ENCODE peak calls at places on chromosome 16, in eight cellular contexts. K, I, W, D, F, Y, O and L are unnamed samples.

GRCh38 chr16:86306811-86307517 is 203.4 kb upstream of the FOXF1 start:
- DNase-seq in K (no peak), I (peak; percentile 60), W (no peak), D (no peak), F (no peak), Y (no peak), O (no peak), L (no peak)

GRCh38 chr16:83615131-83615530 is 192.6 kb upstream of the HSBP1 start:
- DNase-seq in K (no peak), I (no peak), W (no peak), D (no peak), F (no peak), Y (no peak), O (no peak), L (no peak)

GRCh38 chr16:57258910-57259475 is 13.9 kb downstream of the ARL2BP start:
- DNase-seq in K (peak; percentile 19), I (no peak), W (no peak), D (no peak), F (peak; percentile 47), Y (no peak), O (no peak), L (no peak)

GRCh38 chr16:72400257-72401078 is 228.5 kb upstream of the PMFBP1 start:
- DNase-seq in K (no peak), I (peak; percentile 48), W (peak; percentile 52), D (peak; percentile 12), F (no peak), Y (peak; percentile 68), O (peak; percentile 54), L (peak; percentile 31)

GRCh38 chr16:73226675-73227074 is 178.7 kb upstream of the ZFHX3 start:
- DNase-seq in K (no peak), I (no peak), W (no peak), D (no peak), F (no peak), Y (no peak), O (no peak), L (no peak)

GRCh38 chr16:31427441-31428276 is 501 bp downstream of the COX6A2 start:
- DNase-seq in K (peak; percentile 74), I (no peak), W (no peak), D (no peak), F (peak; percentile 81), Y (no peak), O (no peak), L (no peak)

GRCh38 chr16:24966599-24966998 is 48.6 kb downstream of the ARHGAP17 start:
- DNase-seq in K (no peak), I (no peak), W (no peak), D (no peak), F (no peak), Y (no peak), O (no peak), L (no peak)

GRCh38 chr16:49597796-49598195 is 224.2 kb downstream of the C16orf78 start:
- DNase-seq in K (no peak), I (no peak), W (no peak), D (no peak), F (no peak), Y (no peak), O (no peak), L (no peak)

GRCh38 chr16:80084614-80085013 is 456.2 kb upstream of the DYNLRB2 start:
- DNase-seq in K (no peak), I (no peak), W (no peak), D (peak; percentile 58), F (no peak), Y (peak; percentile 68), O (no peak), L (peak; percentile 31)

GRCh38 chr16:81060576-81061306 is 16.3 kb downstream of the C16orf46 start:
- DNase-seq in K (no peak), I (no peak), W (no peak), D (no peak), F (no peak), Y (no peak), O (no peak), L (no peak)

GRCh38 chr16:2815299-2815771 is 1.7 kb upstream of the PRSS21 start:
- DNase-seq in K (peak; percentile 53), I (no peak), W (no peak), D (no peak), F (peak; percentile 69), Y (no peak), O (no peak), L (no peak)

GRCh38 chr16:84874553-84874952 is 54.8 kb downstream of the CRISPLD2 start:
- DNase-seq in K (no peak), I (no peak), W (no peak), D (no peak), F (no peak), Y (no peak), O (no peak), L (no peak)

GRCh38 chr16:89330177-89330856 is 112.8 kb downstream of the ZNF778 start:
- DNase-seq in K (peak; percentile 59), I (no peak), W (no peak), D (no peak), F (peak; percentile 70), Y (peak; percentile 63), O (peak; percentile 40), L (no peak)
- H3K27ac ChIP-seq in K (peak overlapping the region; percentile 68), I (peak overlapping the region; percentile 48), W (no peak overlapping the region), D (no peak overlapping the region), F (peak overlapping the region; percentile 65), Y (peak overlapping the region; percentile 74), O (no peak overlapping the region), L (no peak overlapping the region)

DNA sequence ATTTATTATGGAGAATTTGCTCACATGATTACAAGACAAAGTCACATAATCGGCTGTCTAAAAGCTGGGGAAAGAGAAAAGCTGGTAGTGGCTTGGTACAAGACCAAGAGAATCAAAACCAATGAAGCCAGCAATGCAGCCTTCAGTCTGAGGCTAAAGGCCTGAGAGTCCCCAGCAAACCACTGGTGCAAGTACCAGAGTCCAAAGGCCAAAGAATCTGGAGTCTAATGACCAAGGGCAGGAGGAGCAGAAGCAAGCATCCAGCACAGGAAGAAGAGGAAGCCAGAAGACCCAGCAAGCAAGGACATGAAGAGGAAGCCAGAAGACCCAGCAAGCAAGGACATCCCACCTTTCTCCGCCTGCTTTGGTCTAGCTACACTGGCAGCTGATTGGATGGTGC is 250.6 kb upstream of the SALL1 start:
- DNase-seq in K (no peak), I (no peak), W (no peak), D (no peak), F (no peak), Y (no peak), O (no peak), L (no peak)
- H3K27ac ChIP-seq in K (no peak overlapping the region), I (no peak overlapping the region), W (no peak overlapping the region), D (no peak overlapping the region), F (no peak overlapping the region), Y (no peak overlapping the region), O (no peak overlapping the region), L (no peak overlapping the region)

GRCh38 chr16:78436846-78437245 is 337.4 kb downstream of the WWOX start:
- DNase-seq in K (no peak), I (no peak), W (no peak), D (no peak), F (no peak), Y (no peak), O (no peak), L (no peak)

GRCh38 chr16:78431701-78432100 is 332.2 kb downstream of the WWOX start:
- DNase-seq in K (no peak), I (no peak), W (no peak), D (no peak), F (no peak), Y (no peak), O (no peak), L (no peak)

GRCh38 chr16:78432451-78432850 is 333.0 kb downstream of the WWOX start:
- DNase-seq in K (no peak), I (no peak), W (no peak), D (no peak), F (no peak), Y (no peak), O (no peak), L (no peak)

GRCh38 chr16:78436023-78436422 is 336.6 kb downstream of the WWOX start:
- DNase-seq in K (no peak), I (no peak), W (no peak), D (no peak), F (no peak), Y (no peak), O (no peak), L (no peak)

DNA sequence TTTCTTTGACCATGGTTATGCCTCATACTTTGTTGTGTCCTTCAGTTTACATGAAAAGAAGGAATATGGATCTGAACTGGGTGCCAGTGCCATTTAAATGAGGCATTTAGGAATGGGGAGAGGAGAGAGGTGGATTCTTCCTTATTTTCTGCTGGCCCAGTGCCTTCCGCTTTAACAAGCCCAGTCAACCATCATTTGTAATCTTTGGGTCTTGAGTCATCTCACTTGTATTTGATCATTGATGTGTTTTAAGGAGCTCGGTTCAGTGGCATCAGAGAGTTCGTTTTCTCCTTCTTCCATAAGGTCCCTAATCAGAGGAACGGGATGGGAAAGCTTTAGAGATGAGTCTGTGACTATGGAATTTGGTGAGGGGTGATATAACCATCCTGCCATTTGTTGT is 334.9 kb downstream of the WWOX start:
- DNase-seq in K (no peak), I (no peak), W (no peak), D (no peak), F (no peak), Y (no peak), O (no peak), L (no peak)
- H3K27ac ChIP-seq in K (no peak overlapping the region), I (no peak overlapping the region), W (no peak overlapping the region), D (no peak overlapping the region), F (no peak overlapping the region), Y (no peak overlapping the region), O (no peak overlapping the region), L (no peak overlapping the region)

DNA sequence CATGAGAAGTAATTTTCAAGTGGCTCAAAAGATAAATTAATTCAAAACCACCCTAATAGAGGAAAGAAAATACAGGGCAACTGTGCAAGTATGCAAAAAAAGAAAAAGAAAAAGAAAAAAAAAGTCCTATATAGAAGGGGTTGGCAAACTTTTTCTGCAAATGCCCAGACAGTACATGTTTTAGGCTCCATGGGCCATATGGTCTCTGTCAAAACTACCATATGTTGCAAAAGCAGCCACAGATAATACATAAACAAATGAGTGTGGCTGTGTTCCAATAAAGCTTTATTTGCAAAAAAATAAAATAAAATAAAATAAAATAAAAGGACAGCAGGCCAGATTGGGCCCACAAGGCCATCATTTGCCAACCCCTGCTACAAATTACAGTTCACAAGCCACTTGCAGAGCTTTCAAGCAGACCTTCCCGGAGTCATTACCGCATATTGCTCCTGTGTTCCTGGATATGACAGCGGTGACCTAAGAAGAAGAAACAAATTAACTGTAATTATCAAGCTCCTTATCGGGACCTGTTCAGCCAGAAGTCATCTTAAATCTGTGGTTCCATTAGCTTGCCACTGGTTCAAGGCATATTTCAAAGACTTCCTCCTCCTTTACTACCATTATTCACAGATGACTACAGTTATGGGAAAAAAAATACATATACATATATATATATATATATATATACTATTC is 15.9 kb downstream of the ZC3H7A start:
- DNase-seq in K (no peak), I (no peak), W (no peak), D (no peak), F (no peak), Y (no peak), O (no peak), L (no peak)
- H3K27ac ChIP-seq in K (peak overlapping the region; percentile 83), I (no peak overlapping the region), W (no peak overlapping the region), D (peak overlapping the region; percentile 81), F (peak overlapping the region; percentile 78), Y (no peak overlapping the region), O (no peak overlapping the region), L (no peak overlapping the region)

DNA sequence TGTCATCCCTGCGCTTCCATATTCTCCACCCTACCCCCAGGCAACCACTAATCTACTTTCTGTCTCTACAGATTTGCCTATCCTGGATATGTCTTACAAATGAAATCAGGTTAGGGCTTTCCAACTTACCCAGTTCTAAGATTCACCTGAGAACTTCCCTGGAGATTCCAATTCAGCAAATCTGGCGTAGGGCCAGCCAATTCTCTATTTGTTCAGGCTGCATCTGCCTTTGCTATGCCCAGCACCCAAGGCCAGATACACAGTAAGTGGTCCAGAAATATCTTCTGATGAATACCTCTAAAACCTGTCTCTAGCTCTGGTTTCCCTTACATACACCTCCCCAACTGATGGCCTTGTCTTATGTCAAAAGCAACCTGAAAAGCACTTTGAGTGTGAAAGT is 10.4 kb upstream of the CTCF start:
- DNase-seq in K (peak; percentile 10), I (no peak), W (no peak), D (no peak), F (no peak), Y (no peak), O (no peak), L (peak; percentile 49)
- H3K27ac ChIP-seq in K (peak overlapping the region; percentile 5), I (no peak overlapping the region), W (no peak overlapping the region), D (no peak overlapping the region), F (no peak overlapping the region), Y (no peak overlapping the region), O (peak overlapping the region; percentile 65), L (peak overlapping the region; percentile 90)